ENCODE peak calls at places on chromosomes 7 and 10, in nine cellular contexts. D is endothelial cell of umbilical vein, N is A549, M is PC-9, S is OCI-LY7, K is DND-41, X is HCT116, T is GM23338, R is IMR-90. W is an unnamed sample. For H3K4me1, the result is how much of the 10 kb centered on the place peaks cover.

GRCh38 chr7:43443380-43443779 is 139.5 kb upstream of the STK17A start:
- DNase-seq in D (no peak), N (no peak), M (no peak), S (no peak), K (no peak), X (no peak), T (no peak), R (peak), W (no peak)

GRCh38 chr7:11373546-11374142 is 400.0 kb downstream of the PHF14 start:
- DNase-seq in D (peak), N (peak), M (no peak), S (peak), K (no peak), X (peak), T (peak), R (no peak), W (peak)

GRCh38 chr7:486216-486743 is 33.4 kb downstream of the PDGFA start:
- DNase-seq in D (no peak), N (no peak), M (no peak), S (no peak), K (no peak), X (no peak), T (no peak), R (no peak), W (no peak)

GRCh38 chr10:116907588-116907987 is 58.3 kb downstream of the ENO4 start:
- DNase-seq in D (no peak), N (no peak), M (peak), S (no peak), K (no peak), X (no peak), T (no peak), R (no peak), W (no peak)

GRCh38 chr7:72313906-72314305 is 98.2 kb downstream of the CALN1 start:
- DNase-seq in D (no peak), N (no peak), M (no peak), S (no peak), K (no peak), X (no peak), T (no peak), R (no peak), W (no peak)

GRCh38 chr7:30510124-30511074 is 5.8 kb upstream of the GGCT start:
- DNase-seq in D (peak), N (peak), M (peak), S (peak), K (peak), X (peak), T (peak), R (peak), W (peak)

GRCh38 chr10:130806426-130806825 is 505.1 kb downstream of the TCERG1L start:
- DNase-seq in D (no peak), N (no peak), M (no peak), S (no peak), K (no peak), X (no peak), T (no peak), R (no peak), W (no peak)

GRCh38 chr10:48582970-48583369 is 21.9 kb downstream of the ARHGAP22 start:
- DNase-seq in D (no peak), N (no peak), M (no peak), S (no peak), K (no peak), X (no peak), T (no peak), R (no peak), W (no peak)

GRCh38 chr10:34954142-34954541 is 136.0 kb downstream of the CUL2 start:
- DNase-seq in D (no peak), N (no peak), M (peak), S (no peak), K (no peak), X (no peak), T (no peak), R (no peak), W (no peak)

GRCh38 chr10:34615770-34616169 is 199.3 kb downstream of the PARD3 start:
- DNase-seq in D (no peak), N (no peak), M (no peak), S (no peak), K (no peak), X (no peak), T (no peak), R (peak), W (peak)

GRCh38 chr10:26269754-26270153 is 53.2 kb downstream of the GAD2 start:
- DNase-seq in D (no peak), N (peak), M (no peak), S (peak), K (no peak), X (peak), T (peak), R (no peak), W (peak)

GRCh38 chr7:106317971-106318370 is 33.2 kb upstream of the NAMPT start:
- DNase-seq in D (no peak), N (no peak), M (no peak), S (no peak), K (no peak), X (no peak), T (no peak), R (peak), W (peak)

GRCh38 chr10:112969542-112969941 is 19.5 kb downstream of the TCF7L2 start:
- DNase-seq in D (no peak), N (no peak), M (no peak), S (no peak), K (no peak), X (no peak), T (no peak), R (no peak), W (no peak)

GRCh38 chr10:8674230-8674629 is 619.7 kb downstream of the GATA3 start:
- DNase-seq in D (no peak), N (no peak), M (no peak), S (no peak), K (no peak), X (no peak), T (no peak), R (no peak), W (no peak)

GRCh38 chr7:69608878-69609277 is 10.6 kb downstream of the AUTS2 start:
- DNase-seq in D (no peak), N (no peak), M (no peak), S (no peak), K (no peak), X (no peak), T (peak), R (no peak), W (no peak)

GRCh38 chr7:111168182-111168581 is 77.3 kb downstream of the LRRN3 start:
- DNase-seq in D (no peak), N (no peak), M (no peak), S (no peak), K (no peak), X (no peak), T (no peak), R (peak), W (peak)

GRCh38 chr10:88941026-88941425 is 11.5 kb downstream of the ACTA2 start:
- DNase-seq in D (no peak), N (no peak), M (no peak), S (no peak), K (no peak), X (no peak), T (no peak), R (no peak), W (no peak)

GRCh38 chr10:21297525-21298383 is 227.7 kb downstream of the SKIDA1 start:
- DNase-seq in D (no peak), N (no peak), M (no peak), S (no peak), K (no peak), X (no peak), T (no peak), R (no peak), W (peak)

GRCh38 chr10:26057466-26057865 is 123.4 kb downstream of the MYO3A start:
- DNase-seq in D (no peak), N (no peak), M (no peak), S (no peak), K (no peak), X (no peak), T (no peak), R (no peak), W (no peak)

GRCh38 chr10:132591166-132591971 is 53.8 kb downstream of the INPP5A start:
- DNase-seq in D (peak), N (peak), M (peak), S (no peak), K (no peak), X (no peak), T (peak), R (peak), W (peak)

GRCh38 chr10:63707254-63707910 is 186.2 kb downstream of the REEP3 start:
- DNase-seq in D (peak), N (peak), M (peak), S (no peak), K (no peak), X (peak), T (no peak), R (peak), W (peak)

GRCh38 chr7:135919071-135919841 is 57.9 kb downstream of the MTPN start:
- DNase-seq in D (no peak), N (no peak), M (no peak), S (no peak), K (no peak), X (no peak), T (no peak), R (no peak), W (no peak)

GRCh38 chr10:102670871-102671434 is 26.7 kb downstream of the TRIM8 start:
- DNase-seq in D (no peak), N (no peak), M (no peak), S (no peak), K (no peak), X (no peak), T (peak), R (no peak), W (no peak)

GRCh38 chr10:12938271-12938670 is 63.2 kb downstream of the CCDC3 start:
- DNase-seq in D (no peak), N (no peak), M (no peak), S (no peak), K (no peak), X (no peak), T (no peak), R (no peak), W (no peak)

GRCh38 chr7:2231992-2232765 is 566 bp downstream of the MAD1L1 start:
- DNase-seq in D (peak), N (no peak), M (no peak), S (peak), K (peak), X (no peak), T (peak), R (no peak), W (peak)

GRCh38 chr7:26492816-26493215 is 201.2 kb downstream of the SNX10 start:
- DNase-seq in D (peak), N (no peak), M (no peak), S (no peak), K (no peak), X (no peak), T (no peak), R (no peak), W (no peak)

GRCh38 chr10:80199828-80200227 is 5.5 kb downstream of the ANXA11 start:
- DNase-seq in D (peak), N (peak), M (peak), S (no peak), K (no peak), X (no peak), T (peak), R (peak), W (peak)

GRCh38 chr10:7789390-7789789 is 1.4 kb downstream of the ATP5F1C start:
- DNase-seq in D (peak), N (no peak), M (no peak), S (no peak), K (no peak), X (no peak), T (no peak), R (peak), W (peak)

GRCh38 chr7:99679032-99679399 is 780 bp downstream of the CYP3A5 start:
- DNase-seq in D (no peak), N (peak), M (peak), S (no peak), K (no peak), X (peak), T (no peak), R (peak), W (peak)

GRCh38 chr7:155913719-155914118 is 101.5 kb upstream of the SHH start:
- DNase-seq in D (no peak), N (no peak), M (no peak), S (no peak), K (no peak), X (no peak), T (no peak), R (no peak), W (no peak)

GRCh38 chr7:85897967-85898366 is 711.1 kb upstream of the SEMA3D start:
- DNase-seq in D (no peak), N (no peak), M (no peak), S (no peak), K (no peak), X (no peak), T (no peak), R (no peak), W (no peak)

GRCh38 chr7:151345576-151345975 is 4.0 kb downstream of the NUB1 start:
- DNase-seq in D (no peak), N (no peak), M (no peak), S (no peak), K (no peak), X (no peak), T (no peak), R (no peak), W (no peak)

GRCh38 chr7:106050002-106050742 is 61.9 kb downstream of the SYPL1 start:
- DNase-seq in D (no peak), N (peak), M (no peak), S (no peak), K (no peak), X (no peak), T (no peak), R (peak), W (peak)

GRCh38 chr10:987635-987905 is 664 bp upstream of the GTPBP4 start:
- DNase-seq in D (peak), N (no peak), M (no peak), S (no peak), K (no peak), X (no peak), T (peak), R (peak), W (peak)

GRCh38 chr10:17199351-17199804 is 2.1 kb downstream of the TRDMT1 start:
- DNase-seq in D (peak), N (no peak), M (no peak), S (no peak), K (no peak), X (no peak), T (peak), R (peak), W (peak)

GRCh38 chr7:107920048-107920772 is 29.2 kb downstream of the DLD start:
- DNase-seq in D (peak), N (no peak), M (no peak), S (no peak), K (no peak), X (no peak), T (no peak), R (peak), W (peak)

GRCh38 chr10:78957471-78958039 is 111.2 kb upstream of the ZMIZ1 start:
- DNase-seq in D (no peak), N (no peak), M (peak), S (no peak), K (no peak), X (no peak), T (no peak), R (peak), W (peak)

GRCh38 chr7:90752051-90752450 is 155.9 kb downstream of the CDK14 start:
- DNase-seq in D (no peak), N (no peak), M (no peak), S (no peak), K (no peak), X (no peak), T (no peak), R (peak), W (peak)

GRCh38 chr7:14806886-14807285 is 95.7 kb downstream of the DGKB start:
- DNase-seq in D (no peak), N (no peak), M (no peak), S (no peak), K (no peak), X (no peak), T (no peak), R (peak), W (no peak)
- H3K4me1 ChIP-seq in D (under half), N (under half), M (under half), S (under half), K (under half), X (under half), T (under half), R (under half), W (under half)

DNA sequence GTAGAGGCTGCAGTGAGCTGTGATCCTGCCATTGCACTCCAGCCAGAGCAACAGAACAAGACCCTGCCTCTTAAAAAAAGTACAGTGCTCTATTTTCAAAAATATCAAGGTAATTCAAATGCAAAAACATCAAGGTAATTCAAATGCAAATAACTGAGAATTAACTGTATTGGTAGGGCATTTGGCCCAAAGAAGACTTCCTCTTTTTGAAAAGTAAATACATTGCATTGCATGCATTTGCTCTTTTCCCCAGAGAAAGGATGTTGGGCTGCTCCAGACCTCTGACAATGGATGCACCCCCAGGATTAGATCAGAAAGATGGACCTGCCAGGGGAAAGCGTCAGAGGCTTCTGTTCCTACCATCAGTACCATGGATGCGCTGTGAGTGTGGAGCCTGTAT is 93.4 kb upstream of the LYZL2 start:
- DNase-seq in D (no peak), N (no peak), M (no peak), S (peak), K (no peak), X (no peak), T (peak), R (no peak), W (no peak)
- H3K4me2 ChIP-seq in D (no peak), N (no peak), M (no peak), S (peak), K (no peak), X (no peak), T (peak), R (no peak), W (no peak)

GRCh38 chr7:79291498-79291865 is 162.0 kb downstream of the MAGI2 start:
- DNase-seq in D (no peak), N (no peak), M (no peak), S (no peak), K (no peak), X (no peak), T (no peak), R (no peak), W (no peak)

GRCh38 chr7:79292834-79293233 is 160.6 kb downstream of the MAGI2 start:
- DNase-seq in D (no peak), N (peak), M (no peak), S (no peak), K (no peak), X (no peak), T (no peak), R (no peak), W (no peak)

GRCh38 chr7:79290841-79291497 is 162.5 kb downstream of the MAGI2 start:
- DNase-seq in D (peak), N (peak), M (no peak), S (no peak), K (no peak), X (no peak), T (no peak), R (peak), W (peak)

GRCh38 chr7:79287976-79288375 is 165.5 kb downstream of the MAGI2 start:
- DNase-seq in D (no peak), N (no peak), M (no peak), S (no peak), K (no peak), X (no peak), T (no peak), R (peak), W (peak)

GRCh38 chr7:79290398-79290797 is 163.1 kb downstream of the MAGI2 start:
- DNase-seq in D (no peak), N (no peak), M (no peak), S (no peak), K (no peak), X (no peak), T (no peak), R (no peak), W (no peak)
- H3K4me1 ChIP-seq in D (under half), N (under half), M (under half), S (under half), K (under half), X (under half), T (under half), R (under half), W (under half)

GRCh38 chr10:60376221-60376620 is 13.5 kb downstream of the ANK3 start:
- DNase-seq in D (no peak), N (no peak), M (no peak), S (no peak), K (no peak), X (no peak), T (no peak), R (no peak), W (no peak)
- H3K4me2 ChIP-seq in D (no peak), N (no peak), M (no peak), S (no peak), K (no peak), X (no peak), T (no peak), R (no peak), W (no peak)

GRCh38 chr10:11147723-11148122 is 130.1 kb downstream of the CELF2 start:
- DNase-seq in D (no peak), N (no peak), M (no peak), S (peak), K (peak), X (no peak), T (peak), R (no peak), W (no peak)

GRCh38 chr10:11144626-11145497 is 127.2 kb downstream of the CELF2 start:
- DNase-seq in D (no peak), N (no peak), M (no peak), S (no peak), K (no peak), X (no peak), T (peak), R (no peak), W (no peak)

GRCh38 chr10:11146402-11147171 is 128.9 kb downstream of the CELF2 start:
- DNase-seq in D (peak), N (no peak), M (no peak), S (no peak), K (no peak), X (no peak), T (no peak), R (peak), W (peak)

GRCh38 chr10:11143240-11143639 is 125.6 kb downstream of the CELF2 start:
- DNase-seq in D (no peak), N (no peak), M (no peak), S (no peak), K (no peak), X (no peak), T (no peak), R (no peak), W (no peak)

GRCh38 chr10:11145498-11145855 is 127.8 kb downstream of the CELF2 start:
- DNase-seq in D (peak), N (no peak), M (no peak), S (peak), K (peak), X (no peak), T (no peak), R (no peak), W (no peak)
- H3K4me1 ChIP-seq in D (under half), N (under half), M (under half), S (under half), K (half or more), X (under half), T (half or more), R (under half), W (under half)

GRCh38 chr7:23239709-23240108 is 6.9 kb upstream of the GPNMB start:
- DNase-seq in D (no peak), N (no peak), M (no peak), S (no peak), K (no peak), X (no peak), T (no peak), R (no peak), W (no peak)

GRCh38 chr7:23246540-23246939 is at the start of gene GPNMB:
- DNase-seq in D (no peak), N (no peak), M (peak), S (no peak), K (no peak), X (no peak), T (peak), R (peak), W (peak)

GRCh38 chr7:23242321-23242720 is 4.3 kb upstream of the GPNMB start:
- DNase-seq in D (no peak), N (no peak), M (no peak), S (no peak), K (no peak), X (no peak), T (no peak), R (peak), W (peak)

GRCh38 chr7:23244335-23244635 is 2.3 kb upstream of the GPNMB start:
- DNase-seq in D (no peak), N (no peak), M (no peak), S (no peak), K (no peak), X (no peak), T (no peak), R (no peak), W (no peak)

DNA sequence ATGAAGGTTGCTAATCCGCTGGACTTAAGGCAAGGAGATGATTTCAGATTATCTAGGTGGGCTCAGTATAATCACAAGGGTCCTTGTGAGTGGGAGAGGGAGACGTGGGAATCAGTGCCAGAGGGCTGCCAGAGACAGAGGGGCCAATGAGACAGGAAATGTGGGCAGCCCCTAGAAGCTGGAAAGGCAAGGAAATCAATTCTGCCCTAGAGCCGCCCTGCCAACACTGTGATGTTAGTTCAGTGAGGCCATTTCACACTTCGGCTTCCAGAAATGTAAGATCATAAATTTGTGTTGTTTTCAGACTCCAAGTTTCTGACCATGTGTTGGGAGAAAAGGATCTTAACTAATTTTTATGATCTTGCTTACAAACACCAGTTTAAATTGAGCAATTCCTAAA is 3.6 kb upstream of the GPNMB start:
- DNase-seq in D (no peak), N (no peak), M (no peak), S (no peak), K (no peak), X (no peak), T (no peak), R (no peak), W (no peak)
- H3K4me2 ChIP-seq in D (no peak), N (peak), M (no peak), S (no peak), K (no peak), X (no peak), T (no peak), R (no peak), W (no peak)